ENCODE peak calls at places on chromosomes 5 and 9, in eight cellular contexts. One of them, this sample, is unnamed. For H3K4me1 and H3K36me3, the result is how much of the 10 kb centered on the place peaks cover.

GRCh38 chr9:77748214-77748772 is 100.2 kb upstream of the GNA14 start:
- DNase-seq in tibial nerve: no peak
- DNase-seq in CD8-positive, alpha-beta T cell: no peak
- DNase-seq in IMR-90: no peak
- DNase-seq in heart left ventricle: no peak
- DNase-seq in uterus: no peak
- DNase-seq in neuronal stem cell: no peak
- DNase-seq in kidney: no peak
- DNase-seq in this sample: no peak

GRCh38 chr5:39526914-39527477 is 102.2 kb upstream of the DAB2 start:
- DNase-seq in uterus: no peak
- DNase-seq in IMR-90: no peak
- DNase-seq in heart left ventricle: no peak
- DNase-seq in neuronal stem cell: no peak
- DNase-seq in CD8-positive, alpha-beta T cell: no peak
- DNase-seq in kidney: no peak
- DNase-seq in tibial nerve: no peak
- DNase-seq in this sample: no peak

GRCh38 chr5:1551426-1551825 is 27.7 kb upstream of the LPCAT1 start:
- DNase-seq in IMR-90: no peak
- DNase-seq in heart left ventricle: no peak
- DNase-seq in uterus: no peak
- DNase-seq in neuronal stem cell: no peak
- DNase-seq in tibial nerve: no peak
- DNase-seq in CD8-positive, alpha-beta T cell: no peak
- DNase-seq in kidney: peak
- DNase-seq in this sample: no peak

GRCh38 chr5:90386099-90386710 is 23.4 kb downstream of the CETN3 start:
- DNase-seq in neuronal stem cell: no peak
- DNase-seq in IMR-90: peak
- DNase-seq in uterus: no peak
- DNase-seq in tibial nerve: no peak
- DNase-seq in CD8-positive, alpha-beta T cell: no peak
- DNase-seq in heart left ventricle: no peak
- DNase-seq in kidney: no peak
- DNase-seq in this sample: no peak

GRCh38 chr5:63961598-63962161 is 565 bp downstream of the HTR1A start:
- DNase-seq in heart left ventricle: no peak
- DNase-seq in neuronal stem cell: no peak
- DNase-seq in tibial nerve: no peak
- DNase-seq in CD8-positive, alpha-beta T cell: no peak
- DNase-seq in kidney: peak
- DNase-seq in uterus: no peak
- DNase-seq in IMR-90: no peak
- DNase-seq in this sample: no peak

GRCh38 chr9:104974053-104974983 is 46.4 kb upstream of the ABCA1 start:
- DNase-seq in kidney: no peak
- DNase-seq in IMR-90: no peak
- DNase-seq in neuronal stem cell: no peak
- DNase-seq in heart left ventricle: no peak
- DNase-seq in CD8-positive, alpha-beta T cell: no peak
- DNase-seq in tibial nerve: no peak
- DNase-seq in uterus: no peak
- DNase-seq in this sample: no peak

GRCh38 chr5:146081685-146082084 is 23.7 kb downstream of the PLAC8L1 start:
- DNase-seq in neuronal stem cell: no peak
- DNase-seq in heart left ventricle: no peak
- DNase-seq in IMR-90: no peak
- DNase-seq in tibial nerve: no peak
- DNase-seq in CD8-positive, alpha-beta T cell: no peak
- DNase-seq in uterus: no peak
- DNase-seq in kidney: no peak
- DNase-seq in this sample: no peak

GRCh38 chr9:95025213-95026170 is 292.0 kb downstream of the FANCC start:
- DNase-seq in IMR-90: peak
- DNase-seq in heart left ventricle: peak
- DNase-seq in tibial nerve: peak
- DNase-seq in neuronal stem cell: no peak
- DNase-seq in uterus: peak
- DNase-seq in kidney: peak
- DNase-seq in CD8-positive, alpha-beta T cell: no peak
- DNase-seq in this sample: peak

GRCh38 chr9:77025146-77025545 is 5.7 kb downstream of the FOXB2 start:
- DNase-seq in uterus: no peak
- DNase-seq in kidney: no peak
- DNase-seq in heart left ventricle: no peak
- DNase-seq in CD8-positive, alpha-beta T cell: no peak
- DNase-seq in tibial nerve: no peak
- DNase-seq in IMR-90: no peak
- DNase-seq in neuronal stem cell: no peak
- DNase-seq in this sample: no peak

GRCh38 chr9:69465473-69465872 is 140.5 kb downstream of the ENTREP1 start:
- DNase-seq in uterus: peak
- DNase-seq in kidney: no peak
- DNase-seq in IMR-90: no peak
- DNase-seq in tibial nerve: peak
- DNase-seq in CD8-positive, alpha-beta T cell: no peak
- DNase-seq in neuronal stem cell: no peak
- DNase-seq in heart left ventricle: no peak
- DNase-seq in this sample: no peak

GRCh38 chr9:101716629-101717028 is 21.8 kb downstream of the GRIN3A start:
- DNase-seq in IMR-90: no peak
- DNase-seq in kidney: no peak
- DNase-seq in uterus: no peak
- DNase-seq in neuronal stem cell: no peak
- DNase-seq in heart left ventricle: no peak
- DNase-seq in CD8-positive, alpha-beta T cell: no peak
- DNase-seq in tibial nerve: no peak
- DNase-seq in this sample: no peak

GRCh38 chr9:126615251-126615790 is 1.6 kb downstream of the LMX1B start:
- DNase-seq in heart left ventricle: peak
- DNase-seq in uterus: no peak
- DNase-seq in kidney: peak
- DNase-seq in CD8-positive, alpha-beta T cell: peak
- DNase-seq in IMR-90: peak
- DNase-seq in neuronal stem cell: no peak
- DNase-seq in tibial nerve: peak
- DNase-seq in this sample: peak

DNA sequence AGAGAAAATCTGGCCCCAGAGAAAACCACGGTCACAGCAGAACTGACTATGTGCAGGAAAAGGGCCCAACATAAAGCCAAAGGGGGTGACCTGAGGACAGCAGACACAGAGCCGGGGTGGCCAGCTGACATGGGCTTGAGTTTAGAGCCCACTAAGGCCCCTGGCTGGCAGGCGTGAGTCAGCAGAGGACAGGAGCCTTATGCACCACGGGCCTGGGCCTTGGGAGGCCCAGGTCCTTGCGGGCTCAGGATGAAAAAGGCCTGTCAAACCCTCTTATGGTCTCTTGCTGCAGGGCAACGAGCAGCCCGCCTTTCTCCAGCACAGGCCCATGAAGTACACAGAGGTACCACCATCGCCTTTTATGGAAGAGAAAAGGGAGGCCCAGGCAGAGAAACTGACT is 19.7 kb downstream of the STK10 start:
- DNase-seq in tibial nerve: no peak
- DNase-seq in kidney: no peak
- DNase-seq in uterus: no peak
- DNase-seq in CD8-positive, alpha-beta T cell: no peak
- DNase-seq in IMR-90: no peak
- DNase-seq in neuronal stem cell: no peak
- DNase-seq in heart left ventricle: no peak
- DNase-seq in this sample: no peak
- H3K4me1 ChIP-seq in tibial nerve: under half
- H3K4me1 ChIP-seq in kidney: under half
- H3K4me1 ChIP-seq in uterus: under half
- H3K4me1 ChIP-seq in CD8-positive, alpha-beta T cell: half or more
- H3K4me1 ChIP-seq in IMR-90: under half
- H3K4me1 ChIP-seq in neuronal stem cell: under half
- H3K4me1 ChIP-seq in heart left ventricle: under half
- H3K4me1 ChIP-seq in this sample: under half

DNA sequence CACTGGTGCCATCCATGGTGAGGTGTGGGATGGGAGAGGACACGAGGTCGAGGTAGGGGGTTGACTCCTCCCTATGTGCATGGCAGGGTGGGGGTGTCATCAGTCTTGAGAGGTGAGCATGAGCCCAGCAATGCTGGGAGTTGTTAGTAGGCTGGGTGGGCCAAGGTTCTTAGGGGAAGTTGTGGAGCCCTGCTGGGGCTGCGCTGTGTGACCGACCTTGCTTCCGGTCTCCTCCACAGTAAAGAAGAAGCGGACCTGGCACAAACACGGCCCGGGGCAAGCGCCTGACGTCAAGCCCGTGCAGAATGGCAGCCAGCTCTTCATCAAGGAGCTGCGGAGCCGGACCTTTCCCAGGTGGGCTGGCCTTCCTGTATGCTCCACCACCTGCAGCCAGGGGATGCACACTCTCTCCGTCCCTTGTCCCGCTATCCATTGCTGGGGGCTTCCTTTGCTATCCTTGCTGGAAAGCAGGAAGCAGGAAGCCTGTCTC is 59.8 kb downstream of the PHF2 start:
- DNase-seq in tibial nerve: no peak
- DNase-seq in IMR-90: no peak
- DNase-seq in neuronal stem cell: no peak
- DNase-seq in CD8-positive, alpha-beta T cell: no peak
- DNase-seq in kidney: no peak
- DNase-seq in uterus: peak
- DNase-seq in heart left ventricle: no peak
- DNase-seq in this sample: peak
- H3K36me3 ChIP-seq in tibial nerve: under half
- H3K36me3 ChIP-seq in IMR-90: under half
- H3K36me3 ChIP-seq in neuronal stem cell: under half
- H3K36me3 ChIP-seq in CD8-positive, alpha-beta T cell: under half
- H3K36me3 ChIP-seq in kidney: under half
- H3K36me3 ChIP-seq in uterus: under half
- H3K36me3 ChIP-seq in heart left ventricle: half or more
- H3K36me3 ChIP-seq in this sample: under half

DNA sequence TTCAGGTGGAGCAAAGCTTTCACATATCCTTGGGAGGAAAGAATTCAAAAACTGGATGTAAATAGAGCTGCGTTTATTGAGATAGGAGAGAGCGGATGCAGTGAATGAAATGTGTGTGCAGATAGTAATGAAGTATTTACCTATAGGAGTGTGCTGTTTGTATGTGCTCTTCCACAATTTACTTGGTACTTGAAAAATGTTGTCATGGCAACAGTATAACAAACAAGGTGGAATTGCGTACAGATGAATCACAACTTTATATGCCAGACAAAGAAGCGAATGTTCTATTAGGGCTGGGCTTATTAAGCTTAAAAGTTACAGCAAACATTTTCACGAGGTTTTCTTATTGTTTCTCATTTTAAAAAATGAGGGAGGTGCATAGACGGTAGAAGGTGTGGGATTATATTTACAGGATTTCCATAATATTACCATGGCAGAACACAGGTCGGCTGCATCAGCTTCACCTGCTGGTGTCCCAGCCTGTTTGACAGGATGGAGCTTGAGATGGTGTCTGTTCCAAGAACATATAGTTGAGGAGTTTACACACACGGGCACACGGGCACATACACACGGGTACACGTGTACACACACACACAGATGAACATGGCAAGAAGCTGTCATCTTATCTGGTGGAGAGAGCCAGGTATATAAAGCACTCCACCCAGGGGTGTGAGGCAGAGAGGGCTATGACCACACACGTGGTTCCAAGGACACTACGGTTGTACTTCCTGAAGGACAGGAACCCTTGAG is 155.7 kb downstream of the RMI1 start:
- DNase-seq in neuronal stem cell: no peak
- DNase-seq in uterus: no peak
- DNase-seq in kidney: no peak
- DNase-seq in heart left ventricle: no peak
- DNase-seq in IMR-90: peak
- DNase-seq in tibial nerve: no peak
- DNase-seq in CD8-positive, alpha-beta T cell: no peak
- DNase-seq in this sample: no peak
- H3K4me1 ChIP-seq in neuronal stem cell: under half
- H3K4me1 ChIP-seq in uterus: under half
- H3K4me1 ChIP-seq in kidney: under half
- H3K4me1 ChIP-seq in heart left ventricle: under half
- H3K4me1 ChIP-seq in IMR-90: under half
- H3K4me1 ChIP-seq in tibial nerve: under half
- H3K4me1 ChIP-seq in CD8-positive, alpha-beta T cell: under half
- H3K4me1 ChIP-seq in this sample: under half

GRCh38 chr9:97128919-97129318 is 90.0 kb upstream of the CTSV start:
- DNase-seq in tibial nerve: no peak
- DNase-seq in kidney: no peak
- DNase-seq in neuronal stem cell: no peak
- DNase-seq in heart left ventricle: no peak
- DNase-seq in CD8-positive, alpha-beta T cell: no peak
- DNase-seq in uterus: no peak
- DNase-seq in IMR-90: no peak
- DNase-seq in this sample: no peak
- H3K36me3 ChIP-seq in tibial nerve: under half
- H3K36me3 ChIP-seq in kidney: under half
- H3K36me3 ChIP-seq in neuronal stem cell: under half
- H3K36me3 ChIP-seq in heart left ventricle: under half
- H3K36me3 ChIP-seq in CD8-positive, alpha-beta T cell: under half
- H3K36me3 ChIP-seq in uterus: under half
- H3K36me3 ChIP-seq in IMR-90: under half
- H3K36me3 ChIP-seq in this sample: under half

GRCh38 chr5:147484708-147485020 is 25.2 kb downstream of the DPYSL3 start:
- DNase-seq in uterus: no peak
- DNase-seq in heart left ventricle: no peak
- DNase-seq in tibial nerve: no peak
- DNase-seq in IMR-90: peak
- DNase-seq in kidney: no peak
- DNase-seq in CD8-positive, alpha-beta T cell: no peak
- DNase-seq in neuronal stem cell: no peak
- DNase-seq in this sample: no peak
- H3K4me1 ChIP-seq in uterus: under half
- H3K4me1 ChIP-seq in heart left ventricle: under half
- H3K4me1 ChIP-seq in tibial nerve: under half
- H3K4me1 ChIP-seq in IMR-90: under half
- H3K4me1 ChIP-seq in kidney: under half
- H3K4me1 ChIP-seq in CD8-positive, alpha-beta T cell: under half
- H3K4me1 ChIP-seq in neuronal stem cell: under half
- H3K4me1 ChIP-seq in this sample: under half

GRCh38 chr5:95747041-95747679 is 16.0 kb downstream of the RHOBTB3 start:
- DNase-seq in CD8-positive, alpha-beta T cell: no peak
- DNase-seq in IMR-90: no peak
- DNase-seq in uterus: no peak
- DNase-seq in tibial nerve: no peak
- DNase-seq in heart left ventricle: no peak
- DNase-seq in kidney: no peak
- DNase-seq in neuronal stem cell: no peak
- DNase-seq in this sample: no peak
- H3K36me3 ChIP-seq in CD8-positive, alpha-beta T cell: under half
- H3K36me3 ChIP-seq in IMR-90: under half
- H3K36me3 ChIP-seq in uterus: under half
- H3K36me3 ChIP-seq in tibial nerve: under half
- H3K36me3 ChIP-seq in heart left ventricle: half or more
- H3K36me3 ChIP-seq in kidney: under half
- H3K36me3 ChIP-seq in neuronal stem cell: under half
- H3K36me3 ChIP-seq in this sample: under half

DNA sequence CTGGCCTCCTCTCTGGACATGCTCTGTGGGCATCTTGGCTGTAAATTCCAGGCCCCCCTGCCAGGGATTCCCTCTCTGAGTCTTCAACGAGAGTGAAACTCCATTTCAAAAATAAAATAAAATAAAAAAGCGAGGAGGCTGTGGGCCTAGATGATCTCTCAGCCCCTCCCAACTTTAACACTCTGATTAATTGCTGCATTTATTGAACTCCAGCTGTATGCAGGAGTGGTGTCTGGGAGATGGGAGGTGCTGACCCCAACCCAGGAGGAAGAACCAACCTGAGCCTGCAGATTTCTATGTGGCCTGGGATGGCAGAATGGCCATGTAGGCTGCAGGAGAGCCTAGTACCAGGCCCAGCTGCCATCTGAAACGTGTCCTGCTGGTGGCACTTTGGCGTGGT is 154.5 kb upstream of the IER5L start:
- DNase-seq in IMR-90: no peak
- DNase-seq in uterus: no peak
- DNase-seq in kidney: no peak
- DNase-seq in neuronal stem cell: no peak
- DNase-seq in heart left ventricle: no peak
- DNase-seq in tibial nerve: no peak
- DNase-seq in CD8-positive, alpha-beta T cell: no peak
- DNase-seq in this sample: no peak
- H3K4me1 ChIP-seq in IMR-90: under half
- H3K4me1 ChIP-seq in uterus: under half
- H3K4me1 ChIP-seq in kidney: under half
- H3K4me1 ChIP-seq in neuronal stem cell: under half
- H3K4me1 ChIP-seq in heart left ventricle: under half
- H3K4me1 ChIP-seq in tibial nerve: under half
- H3K4me1 ChIP-seq in CD8-positive, alpha-beta T cell: half or more
- H3K4me1 ChIP-seq in this sample: under half

This sample was measured in RWPE2.